ENCODE peak calls at places on chromosomes 11 and 22, in seven cellular contexts. H, W, J, R, C, V and D are unnamed samples.

GRCh38 chr11:36164522-36165250 is 124.5 kb downstream of the COMMD9 start:
- DNase-seq in J (no peak), C (no peak), V (no peak), H (no peak), R (peak), W (no peak), D (no peak)

GRCh38 chr11:10588904-10589303 is 20.4 kb upstream of the LYVE1 start:
- DNase-seq in W (no peak), R (no peak), V (no peak), C (no peak), J (no peak), H (no peak), D (no peak)

GRCh38 chr11:69801513-69802335 is 17.5 kb downstream of the FGF3 start:
- DNase-seq in J (no peak), V (no peak), C (no peak), R (peak), W (peak), H (no peak), D (peak)

GRCh38 chr22:29706991-29707390 is 12.8 kb upstream of the CABP7 start:
- DNase-seq in C (no peak), J (no peak), H (no peak), W (no peak), V (no peak), R (no peak), D (no peak)

GRCh38 chr22:50063589-50064393 is 5.7 kb upstream of the TTLL8 start:
- DNase-seq in C (no peak), W (no peak), R (no peak), J (no peak), H (no peak), V (no peak), D (no peak)

GRCh38 chr11:123577081-123577598 is 77.3 kb downstream of the SCN3B start:
- DNase-seq in H (peak), V (peak), C (peak), J (peak), R (peak), W (peak), D (peak)

GRCh38 chr11:82899191-82899820 is 924 bp downstream of the PRCP start:
- DNase-seq in J (no peak), H (peak), W (no peak), C (peak), V (no peak), R (peak), D (peak)

GRCh38 chr11:199782-200181 is 6.9 kb downstream of the SCGB1C1 start:
- DNase-seq in C (no peak), R (no peak), J (peak), W (no peak), H (no peak), V (no peak), D (peak)

GRCh38 chr22:45302047-45302446 is 7.7 kb upstream of the FAM118A start:
- DNase-seq in H (no peak), W (no peak), V (no peak), C (no peak), J (no peak), R (peak), D (no peak)

GRCh38 chr11:133900176-133901105 is 55.1 kb upstream of the SPATA19 start:
- DNase-seq in R (no peak), V (no peak), C (no peak), J (no peak), H (no peak), W (no peak), D (no peak)

GRCh38 chr11:64323373-64323772 is 5.5 kb downstream of the PRDX5 start:
- DNase-seq in W (no peak), J (no peak), C (no peak), R (no peak), H (no peak), V (no peak), D (no peak)

GRCh38 chr11:126561327-126561893 is 205.9 kb downstream of the ST3GAL4 start:
- DNase-seq in R (peak), V (no peak), J (no peak), C (no peak), H (no peak), W (peak), D (peak)

GRCh38 chr11:48006301-48006992 is 26.1 kb downstream of the PTPRJ start:
- DNase-seq in J (no peak), H (no peak), C (peak), R (peak), W (no peak), V (no peak), D (no peak)

GRCh38 chr22:50528682-50529415 is 963 bp downstream of the TYMP start:
- DNase-seq in W (no peak), J (no peak), C (peak), H (no peak), R (no peak), V (no peak), D (peak)

GRCh38 chr11:111631666-111632039 is 29.4 kb downstream of the SIK2 start:
- DNase-seq in H (peak), J (no peak), C (no peak), W (no peak), V (no peak), R (peak), D (no peak)

GRCh38 chr11:111633248-111633647 is 31.0 kb downstream of the SIK2 start:
- DNase-seq in J (no peak), W (no peak), H (no peak), C (no peak), R (no peak), V (no peak), D (no peak)

GRCh38 chr11:111633756-111634362 is 31.6 kb downstream of the SIK2 start:
- DNase-seq in V (no peak), J (no peak), W (no peak), H (no peak), C (no peak), R (peak), D (no peak)

GRCh38 chr11:111631034-111631665 is 28.9 kb downstream of the SIK2 start:
- DNase-seq in V (no peak), J (no peak), R (no peak), H (no peak), C (no peak), W (no peak), D (no peak)

DNA sequence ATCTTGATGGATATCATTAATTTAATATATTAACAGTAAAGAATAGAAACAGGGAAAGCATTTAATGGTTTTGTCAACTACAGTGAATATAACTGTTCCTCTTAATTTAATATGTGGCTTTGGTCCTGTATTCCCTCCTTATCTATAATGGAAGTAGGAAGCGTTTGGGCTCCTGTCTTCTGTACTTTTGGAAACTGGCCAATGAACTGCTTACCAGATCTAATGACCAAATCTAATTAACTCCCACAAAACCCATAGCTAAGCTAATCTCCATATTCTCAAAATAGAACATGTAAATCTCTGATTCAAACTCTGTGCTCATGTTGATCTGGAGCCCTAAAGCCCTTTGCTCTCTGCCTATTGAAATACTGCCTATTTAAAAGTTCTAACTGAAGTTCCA is 30.5 kb downstream of the SIK2 start:
- DNase-seq in V (no peak), H (no peak), W (no peak), J (no peak), C (no peak), R (no peak), D (no peak)
- H3K27ac ChIP-seq in V (peak), H (no peak), W (no peak), J (no peak), C (no peak), R (no peak), D (no peak)

GRCh38 chr11:75800136-75800675 is 14.8 kb upstream of the UVRAG start:
- DNase-seq in R (no peak), J (no peak), V (no peak), W (no peak), C (no peak), H (no peak), D (no peak)

GRCh38 chr11:75800728-75801361 is 14.2 kb upstream of the UVRAG start:
- DNase-seq in W (no peak), R (no peak), J (no peak), C (no peak), V (no peak), H (no peak), D (no peak)

GRCh38 chr11:75802022-75802912 is 12.7 kb upstream of the UVRAG start:
- DNase-seq in H (no peak), C (no peak), V (no peak), W (no peak), R (no peak), J (no peak), D (no peak)

GRCh38 chr11:75802913-75803820 is 11.8 kb upstream of the UVRAG start:
- DNase-seq in J (peak), C (peak), W (peak), V (peak), H (peak), R (peak), D (peak)

DNA sequence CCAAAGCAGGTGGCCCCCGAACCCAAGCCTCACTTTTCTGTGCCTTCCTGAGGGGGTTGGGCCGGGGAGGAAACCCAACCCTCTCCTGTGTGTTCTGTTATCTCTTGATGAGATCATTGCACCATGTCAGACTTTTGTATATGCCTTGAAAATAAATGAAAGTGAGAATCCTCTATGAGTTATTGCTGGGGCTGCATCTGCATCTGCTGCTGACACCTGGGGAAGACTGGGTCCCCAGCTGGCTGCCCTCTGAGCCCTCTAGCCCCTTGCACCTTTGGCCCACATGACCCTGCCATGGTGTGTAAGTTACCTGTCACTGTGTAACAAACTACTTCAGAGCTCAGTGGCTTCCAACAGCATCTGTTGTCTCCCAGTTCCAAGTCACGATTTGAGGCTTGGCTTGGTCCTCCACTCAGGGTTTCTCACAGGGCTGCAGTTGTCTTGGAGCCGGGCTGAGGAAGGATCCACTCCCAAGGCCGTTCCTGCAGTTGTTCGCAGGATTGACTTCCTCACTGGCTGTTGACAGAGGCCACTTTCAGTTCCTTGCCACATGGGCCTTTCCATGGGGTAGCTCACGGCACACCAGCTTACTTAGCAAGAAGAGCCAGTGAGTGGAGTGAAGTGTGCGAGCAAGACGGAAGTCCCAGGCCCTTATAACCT is 13.5 kb upstream of the UVRAG start:
- DNase-seq in J (peak), H (no peak), W (no peak), R (no peak), V (no peak), C (no peak), D (no peak)
- H3K27ac ChIP-seq in J (no peak), H (no peak), W (no peak), R (no peak), V (no peak), C (no peak), D (no peak)

GRCh38 chr22:36321797-36322601 is 65.8 kb downstream of the MYH9 start:
- DNase-seq in C (peak), J (no peak), W (no peak), H (no peak), V (no peak), R (no peak), D (no peak)
- H3K27ac ChIP-seq in C (no peak), J (peak), W (no peak), H (no peak), V (peak), R (no peak), D (no peak)

GRCh38 chr11:125091247-125091876 is 20.1 kb downstream of the TMEM218 start:
- DNase-seq in R (peak), J (no peak), H (no peak), C (no peak), V (no peak), W (peak), D (peak)
- H3K27ac ChIP-seq in R (peak), J (no peak), H (no peak), C (no peak), V (no peak), W (peak), D (no peak)